ENCODE peak calls at places on chromosomes 4 and X, in nine cellular contexts. I is BJ, O is HepG2, Y is Calu3, W is left lung, F is AG09309, S is ovary, G is tibial artery, U is heart left ventricle. N is an unnamed sample.
A peak's percentile ranks its signal among the peaks of the same experiment; 100 is the strongest.

GRCh38 chr4:2489841-2490552 is 21.1 kb downstream of the RNF4 start:
- DNase-seq in I (no peak), O (no peak), Y (no peak), W (no peak), F (no peak), S (no peak), G (no peak), U (no peak), N (no peak)

GRCh38 chr4:37537484-37537883 is 148.7 kb downstream of the RELL1 start:
- DNase-seq in I (no peak), O (no peak), Y (no peak), W (no peak), F (no peak), S (no peak), G (no peak), U (no peak), N (no peak)

GRCh38 chr4:2472187-2472586 is 3.3 kb downstream of the RNF4 start:
- DNase-seq in I (no peak), O (no peak), Y (no peak), W (no peak), F (no peak), S (no peak), G (no peak), U (no peak), N (no peak)

GRCh38 chr4:26161030-26161824 is 159.6 kb upstream of the RBPJ start:
- DNase-seq in I (no peak), O (peak; percentile 29), Y (peak; percentile 2), W (no peak), F (no peak), S (no peak), G (no peak), U (no peak), N (no peak)

GRCh38 chr4:78131403-78131802 is 74.3 kb downstream of the FRAS1 start:
- DNase-seq in I (peak; percentile 38), O (no peak), Y (no peak), W (no peak), F (no peak), S (no peak), G (no peak), U (no peak), N (no peak)

GRCh38 chr4:53786632-53787031 is 195.3 kb upstream of the LNX1 start:
- DNase-seq in I (peak; percentile 68), O (no peak), Y (no peak), W (no peak), F (no peak), S (peak; percentile 18), G (no peak), U (no peak), N (no peak)

GRCh38 chr4:70632028-70632427 is 3.5 kb downstream of the ENAM start:
- DNase-seq in I (no peak), O (no peak), Y (no peak), W (no peak), F (no peak), S (no peak), G (no peak), U (no peak), N (no peak)

GRCh38 chrX:35380808-35381700 is 417.1 kb upstream of the MAGEB16 start:
- DNase-seq in I (no peak), O (peak; percentile 0), Y (no peak), W (no peak), F (no peak), S (no peak), G (no peak), U (no peak), N (no peak)

GRCh38 chrX:10900585-10901289 is 210.4 kb upstream of the HCCS start:
- DNase-seq in I (no peak), O (peak; percentile 82), Y (peak; percentile 13), W (no peak), F (no peak), S (no peak), G (no peak), U (no peak), N (no peak)

GRCh38 chr4:148116264-148116663 is 325.9 kb downstream of the NR3C2 start:
- DNase-seq in I (peak; percentile 15), O (no peak), Y (no peak), W (no peak), F (peak; percentile 44), S (no peak), G (no peak), U (no peak), N (no peak)

GRCh38 chr4:80538276-80538926 is 202.9 kb downstream of the CFAP299 start:
- DNase-seq in I (no peak), O (no peak), Y (no peak), W (no peak), F (no peak), S (no peak), G (no peak), U (no peak), N (no peak)

GRCh38 chr4:175784986-175785525 is 27.0 kb downstream of the GPM6A start:
- DNase-seq in I (no peak), O (no peak), Y (no peak), W (no peak), F (no peak), S (no peak), G (no peak), U (no peak), N (no peak)

GRCh38 chr4:86358176-86358701 is 1.6 kb downstream of the MAPK10 start:
- DNase-seq in I (no peak), O (no peak), Y (no peak), W (no peak), F (no peak), S (no peak), G (no peak), U (no peak), N (no peak)

GRCh38 chr4:143397887-143398286 is 61.2 kb downstream of the GAB1 start:
- DNase-seq in I (no peak), O (no peak), Y (no peak), W (no peak), F (no peak), S (no peak), G (no peak), U (no peak), N (no peak)

GRCh38 chr4:143399113-143399949 is 62.7 kb downstream of the GAB1 start:
- DNase-seq in I (no peak), O (peak; percentile 39), Y (peak; percentile 17), W (no peak), F (no peak), S (no peak), G (no peak), U (no peak), N (no peak)

GRCh38 chr4:143395054-143395453 is 58.4 kb downstream of the GAB1 start:
- DNase-seq in I (no peak), O (no peak), Y (no peak), W (no peak), F (no peak), S (no peak), G (no peak), U (no peak), N (no peak)

GRCh38 chr4:143397335-143397734 is 60.7 kb downstream of the GAB1 start:
- DNase-seq in I (no peak), O (no peak), Y (no peak), W (no peak), F (no peak), S (no peak), G (no peak), U (no peak), N (no peak)

DNA sequence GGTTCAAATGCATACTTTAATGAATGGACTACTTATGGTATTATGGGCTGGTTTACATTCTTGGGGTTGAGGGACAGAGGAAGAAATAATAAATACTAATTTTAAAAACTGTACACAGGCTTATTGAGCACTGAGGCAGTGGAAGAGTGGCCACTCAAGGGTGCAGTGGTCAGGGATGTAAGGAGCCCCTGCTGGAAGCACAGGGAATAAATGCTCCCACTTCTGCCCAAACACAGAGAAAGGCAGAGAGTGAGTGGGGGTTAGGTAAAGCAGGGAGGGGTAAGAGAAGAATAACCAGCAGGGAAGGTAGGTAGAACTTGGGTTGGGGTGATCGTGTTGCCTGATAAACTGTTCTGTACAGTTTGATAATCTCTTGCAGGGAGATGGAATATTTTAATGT is 60.0 kb downstream of the GAB1 start:
- DNase-seq in I (no peak), O (no peak), Y (no peak), W (no peak), F (no peak), S (no peak), G (no peak), U (no peak), N (no peak)
- TF ChIP-seq CTCF in I (peak; percentile 18), O (no peak), Y (no peak), W (no peak), F (no peak), S (no peak), G (no peak), U (no peak), N (no peak)

GRCh38 chrX:151153086-151153485 is 23.3 kb upstream of the GPR50 start:
- DNase-seq in I (no peak), O (peak; percentile 0), Y (peak; percentile 13), W (no peak), F (peak; percentile 13), S (no peak), G (no peak), U (no peak), N (no peak)
- TF ChIP-seq CTCF in I (peak; percentile 13), O (peak; percentile 47), Y (no peak), W (no peak), F (peak; percentile 41), S (no peak), G (no peak), U (no peak), N (peak; percentile 21)

DNA sequence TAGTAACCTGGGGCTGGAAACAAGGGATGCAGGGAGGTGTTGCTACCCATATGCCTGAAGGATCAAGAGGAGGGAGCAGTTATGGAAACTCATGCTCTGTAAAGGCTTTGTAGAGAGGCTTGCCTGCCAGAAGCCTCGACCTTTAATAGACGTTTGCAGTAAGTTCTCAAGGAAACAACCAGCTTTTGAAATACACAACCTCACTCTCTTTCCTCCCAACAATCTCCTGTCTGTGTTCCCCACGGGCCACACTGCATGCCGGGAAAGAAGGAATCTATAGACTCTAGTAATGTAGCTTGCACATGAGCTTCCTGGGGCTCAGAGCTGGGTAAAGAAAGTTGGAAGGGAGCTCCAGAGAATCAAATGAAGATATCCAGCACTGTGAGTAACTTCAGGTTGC is 101.6 kb upstream of the PACRGL start:
- DNase-seq in I (no peak), O (no peak), Y (no peak), W (no peak), F (no peak), S (no peak), G (no peak), U (no peak), N (no peak)
- TF ChIP-seq CTCF in I (no peak), O (no peak), Y (no peak), W (no peak), F (no peak), S (no peak), G (no peak), U (no peak), N (no peak)

DNA sequence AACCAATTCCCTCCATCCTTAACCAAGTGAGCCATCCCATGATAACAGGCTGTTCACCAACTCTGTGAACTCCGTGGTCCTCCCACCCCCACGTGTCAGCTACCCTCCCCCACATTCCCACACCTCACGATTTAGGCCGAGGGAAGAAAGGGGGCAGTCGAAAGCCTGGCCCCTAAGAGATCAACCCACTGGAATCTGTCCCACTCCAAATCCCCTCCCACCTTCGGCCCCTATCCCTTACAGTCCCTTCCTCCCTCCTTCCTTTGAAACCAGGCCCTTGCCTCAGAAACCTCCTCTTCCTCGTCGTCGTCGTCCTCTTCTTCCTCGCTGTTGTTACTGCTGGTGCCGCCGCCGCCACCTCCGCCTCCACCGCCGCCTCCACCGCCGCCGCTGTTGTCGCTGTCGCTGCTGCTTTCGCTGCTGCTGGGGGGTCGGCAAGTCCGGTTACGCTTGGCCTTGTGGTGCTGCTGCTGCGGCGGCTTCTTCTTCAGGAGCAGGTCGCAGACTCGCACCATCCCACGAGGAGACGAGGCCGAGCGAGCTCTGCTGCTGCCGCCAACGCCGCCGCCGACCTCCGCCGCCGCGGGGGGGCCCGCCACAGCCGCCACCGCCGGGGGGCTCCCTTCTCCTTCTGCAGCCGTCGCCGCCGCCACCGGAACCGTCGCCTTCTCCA is 467 bp downstream of the ANKRD17 start:
- DNase-seq in I (no peak), O (peak; percentile 53), Y (no peak), W (peak; percentile 33), F (no peak), S (peak; percentile 28), G (peak; percentile 26), U (no peak), N (no peak)
- TF ChIP-seq CTCF in I (no peak), O (peak; percentile 58), Y (no peak), W (peak; percentile 1), F (peak; percentile 12), S (no peak), G (no peak), U (peak; percentile 32), N (peak; percentile 47)